ENCODE peak calls at places on chromosomes 1 and 21, in four cellular contexts. H is nucleus accumbens; T is amniotic stem cell; E is stimulated activated CD8-positive, alpha-beta memory T cell treated with anti-CD3 and anti-CD28 coated beads, Interleukin-2, amount 100 ng/mL, for 48 hours. C is an unnamed sample.

GRCh38 chr1:206582537-206583460 is 29.5 kb downstream of the EIF2D start:
- DNase-seq in T (no peak), E (no peak), H (no peak), C (no peak)

GRCh38 chr21:46613391-46613790 is 8.5 kb upstream of the S100B start:
- DNase-seq in H (no peak), E (no peak), T (no peak), C (no peak)

GRCh38 chr1:228012555-228012954 is 5.8 kb downstream of the WNT3A start:
- DNase-seq in H (no peak), T (no peak), E (no peak), C (no peak)

GRCh38 chr1:180558664-180559063 is at the start of gene OVAAL:
- DNase-seq in T (no peak), H (no peak), E (no peak), C (no peak)

GRCh38 chr21:42092805-42093590 is 21.9 kb downstream of the UMODL1 start:
- DNase-seq in E (no peak), T (no peak), H (no peak), C (no peak)

GRCh38 chr1:234915923-234916675 is 212.5 kb downstream of the TOMM20 start:
- DNase-seq in T (no peak), E (no peak), H (no peak), C (no peak)

GRCh38 chr1:190176776-190177175 is 300.9 kb downstream of the BRINP3 start:
- DNase-seq in E (no peak), H (no peak), T (no peak), C (no peak)

GRCh38 chr1:220544901-220545303 is 17.0 kb downstream of the MARK1 start:
- DNase-seq in E (no peak), H (peak), T (no peak), C (no peak)

GRCh38 chr1:89633103-89633744 is at the start of gene LRRC8C:
- DNase-seq in E (peak), H (peak), T (peak), C (peak)

GRCh38 chr1:100461222-100461621 is 76.7 kb upstream of the GPR88 start:
- DNase-seq in E (no peak), T (no peak), H (no peak), C (no peak)

C was measured in GM18507.